ENCODE peak calls at places on chromosomes 7 and 10, in seven cellular contexts. B is H9, F is NCI-H345, U is fibroblast of the aortic adventitia, T is NCI-H1105, C is hypothalamus, X is cardiac muscle cell. N is an unnamed sample.

GRCh38 chr7:16638282-16639265 is 7.0 kb downstream of the ANKMY2 start:
- DNase-seq in F (no peak), U (no peak), C (no peak), X (no peak), T (no peak), B (no peak), N (no peak)

GRCh38 chr10:1172256-1172975 is 116.2 kb downstream of the WDR37 start:
- DNase-seq in F (no peak), C (no peak), B (no peak), X (no peak), U (no peak), T (no peak), N (no peak)

GRCh38 chr10:124374535-124375352 is 44.0 kb downstream of the OAT start:
- DNase-seq in T (no peak), B (no peak), F (no peak), C (no peak), U (no peak), X (no peak), N (no peak)

GRCh38 chr7:16739863-16740622 is 13.5 kb upstream of the TSPAN13 start:
- DNase-seq in U (peak; percentile 95), X (peak; percentile 94), T (no peak), C (no peak), F (no peak), B (no peak), N (peak; percentile 24)

GRCh38 chr7:111518264-111518663 is 44.0 kb downstream of the IMMP2L start:
- DNase-seq in X (no peak), T (no peak), B (no peak), F (no peak), U (no peak), C (no peak), N (no peak)

GRCh38 chr7:29193316-29194205 is 1.0 kb upstream of the CHN2 start:
- DNase-seq in B (peak; percentile 34), C (no peak), T (no peak), U (no peak), X (no peak), F (peak; percentile 61), N (no peak)

GRCh38 chr10:72812798-72813430 is 80.6 kb upstream of the OIT3 start:
- DNase-seq in B (no peak), T (no peak), X (peak; percentile 74), U (peak; percentile 76), C (no peak), F (no peak), N (peak; percentile 42)

GRCh38 chr10:64773357-64773756 is 1252.2 kb downstream of the REEP3 start:
- DNase-seq in C (no peak), B (no peak), F (no peak), X (no peak), T (no peak), U (no peak), N (no peak)

GRCh38 chr10:102714621-102715455 is at the start of gene SFXN2:
- DNase-seq in T (no peak), X (no peak), F (peak; percentile 34), U (no peak), B (no peak), C (no peak), N (no peak)

N was measured in HCT116.